ENCODE peak calls at places on chromosome 4, in seven cellular contexts. L is GM23248, Q is fibroblast of lung, J is GM23338, F is PC-3, M is astrocyte, I is hepatocyte. W is an unnamed sample.

GRCh38 chr4:103150677-103151076 is 47.5 kb downstream of the CENPE start:
- DNase-seq in J (no peak), M (peak; percentile 45), Q (peak; percentile 57), L (peak; percentile 81), F (peak; percentile 89), I (no peak), W (peak; percentile 7)

GRCh38 chr4:183438458-183439113 is 5.8 kb upstream of the CDKN2AIP start:
- DNase-seq in M (peak; percentile 92), Q (peak; percentile 95), J (no peak), I (peak; percentile 79), L (peak; percentile 56), F (peak; percentile 94), W (peak; percentile 90)

GRCh38 chr4:117064297-117064696 is 21.1 kb downstream of the TRAM1L1 start:
- DNase-seq in L (peak; percentile 19), M (peak; percentile 94), I (no peak), J (no peak), Q (peak; percentile 95), F (peak; percentile 59), W (no peak)

GRCh38 chr4:54657556-54658313 is at the start of gene KIT:
- DNase-seq in M (no peak), I (peak; percentile 75), J (peak; percentile 93), L (peak; percentile 65), Q (peak; percentile 17), F (no peak), W (no peak)

GRCh38 chr4:102317459-102317858 is 27.8 kb downstream of the SLC39A8 start:
- DNase-seq in J (no peak), M (no peak), L (no peak), F (no peak), Q (no peak), I (no peak), W (no peak)

GRCh38 chr4:139934336-139934735 is 219.6 kb downstream of the MAML3 start:
- DNase-seq in L (peak; percentile 68), I (no peak), J (no peak), M (no peak), Q (peak; percentile 36), F (no peak), W (no peak)

GRCh38 chr4:151600432-151600831 is 160.4 kb downstream of the GATB start:
- DNase-seq in F (no peak), M (peak; percentile 2), J (no peak), L (peak; percentile 18), I (no peak), Q (peak; percentile 7), W (no peak)

GRCh38 chr4:86587016-86587713 is 7.0 kb upstream of the PTPN13 start:
- DNase-seq in F (no peak), J (no peak), Q (no peak), I (peak; percentile 6), L (no peak), M (no peak), W (no peak)

GRCh38 chr4:89719536-89719935 is 117.4 kb downstream of the SNCA start:
- DNase-seq in J (no peak), M (no peak), F (no peak), L (no peak), Q (no peak), I (no peak), W (no peak)

DNA sequence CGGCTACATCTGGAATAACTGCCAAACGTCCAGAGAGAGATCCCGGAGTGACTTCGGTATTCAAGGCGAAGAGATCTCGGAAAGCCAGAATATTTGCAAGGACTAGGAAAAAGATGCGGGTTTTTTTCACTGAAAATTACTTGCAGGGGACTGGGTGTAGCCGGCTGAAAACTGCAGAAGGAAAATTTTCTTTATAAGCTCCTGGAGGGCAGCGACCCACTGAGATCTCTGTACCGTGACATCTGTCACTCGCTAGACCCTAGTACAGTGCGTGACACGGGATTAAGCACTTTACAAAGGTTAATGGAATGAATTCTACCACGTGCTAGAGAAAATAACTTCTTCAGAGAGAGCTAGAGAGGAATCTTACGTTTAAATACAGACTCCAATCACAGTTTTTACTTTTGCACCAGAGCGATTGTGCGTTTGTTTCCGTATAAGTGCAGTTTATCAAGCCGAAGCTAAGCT is 1.1 kb upstream of the LCORL start:
- DNase-seq in I (peak; percentile 11), M (no peak), F (no peak), Q (no peak), J (no peak), L (peak; percentile 24), W (no peak)
- TF ChIP-seq EZH2 in I (no peak), M (no peak), F (no peak), Q (no peak), J (peak; percentile 49), L (no peak), W (peak; percentile 69)

GRCh38 chr4:996994-997374 is 3.8 kb upstream of the SLC26A1 start:
- DNase-seq in M (no peak), J (no peak), Q (no peak), F (no peak), I (no peak), L (no peak), W (no peak)
- TF ChIP-seq EZH2 in M (peak; percentile 69), J (no peak), Q (peak; percentile 18), F (no peak), I (no peak), L (peak; percentile 4), W (no peak)

GRCh38 chr4:174213734-174214101 is 69.7 kb downstream of the FBXO8 start:
- DNase-seq in I (no peak), Q (no peak), L (no peak), J (peak; percentile 30), F (no peak), M (no peak), W (no peak)
- TF ChIP-seq EZH2 in I (peak; percentile 89), Q (peak; percentile 92), L (no peak), J (peak; percentile 86), F (no peak), M (no peak), W (peak; percentile 94)

GRCh38 chr4:110621839-110622751 is 782 bp downstream of the PITX2 start:
- DNase-seq in M (no peak), I (no peak), F (no peak), L (no peak), Q (no peak), J (peak; percentile 66), W (no peak)

GRCh38 chr4:110619401-110620247 is 3.3 kb downstream of the PITX2 start:
- DNase-seq in I (no peak), J (peak; percentile 82), L (no peak), M (no peak), F (no peak), Q (no peak), W (no peak)

GRCh38 chr4:110620352-110621327 is 2.2 kb downstream of the PITX2 start:
- DNase-seq in F (peak; percentile 45), M (peak; percentile 11), L (no peak), Q (peak; percentile 25), J (peak; percentile 88), I (peak; percentile 76), W (no peak)

GRCh38 chr4:110622841-110623709 is at the start of gene PITX2:
- DNase-seq in Q (peak; percentile 83), M (peak; percentile 65), I (peak; percentile 98), F (no peak), L (peak; percentile 34), J (peak; percentile 99), W (peak; percentile 17)

DNA sequence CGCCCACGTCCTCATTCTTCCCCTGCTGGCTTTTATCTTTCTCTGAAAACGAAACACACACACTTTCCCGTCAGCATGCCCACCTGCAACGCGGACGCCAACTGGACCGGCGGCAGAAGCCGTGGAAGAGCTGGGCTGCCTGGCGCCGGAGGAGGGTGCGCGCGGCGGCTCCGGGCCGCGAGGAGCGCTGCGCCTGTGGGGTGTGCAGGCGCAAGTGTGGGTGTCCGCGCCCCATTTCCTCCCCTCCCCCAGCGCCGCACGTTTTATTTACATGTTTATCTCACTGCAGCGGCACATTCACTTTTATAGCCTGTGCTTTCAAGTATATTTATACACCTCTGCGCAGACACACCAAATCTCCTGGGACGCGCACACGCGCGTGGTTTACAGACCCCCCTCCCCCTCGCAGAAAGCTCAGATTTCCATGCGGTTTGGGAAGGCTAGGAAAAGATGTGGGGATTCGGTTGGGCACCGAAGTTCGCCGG is 1.5 kb downstream of the PITX2 start:
- DNase-seq in Q (no peak), J (peak; percentile 21), M (no peak), L (no peak), I (no peak), F (no peak), W (no peak)
- TF ChIP-seq EZH2 in Q (no peak), J (peak; percentile 76), M (peak; percentile 54), L (no peak), I (peak; percentile 32), F (no peak), W (no peak)

DNA sequence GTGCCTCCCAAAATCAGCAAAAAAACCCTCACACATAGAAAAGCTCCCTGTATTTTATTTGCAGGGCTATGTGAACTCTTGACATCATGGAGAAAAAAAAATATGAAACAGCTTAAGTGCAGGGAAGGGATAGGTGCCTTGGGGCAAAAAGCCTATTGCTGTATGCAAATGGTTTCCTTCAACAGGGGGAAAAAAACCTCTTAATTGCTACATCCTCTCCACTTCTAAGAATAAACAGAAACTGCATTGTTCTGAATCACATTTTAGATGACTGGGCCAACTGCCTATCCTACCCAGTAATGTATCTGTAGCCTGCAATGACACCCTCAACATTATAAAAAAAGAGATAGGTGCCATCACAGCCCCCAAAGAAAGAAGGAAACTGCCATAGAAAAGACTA is 229.4 kb upstream of the GALNTL6 start:
- DNase-seq in I (no peak), M (no peak), J (no peak), F (no peak), L (no peak), Q (no peak), W (no peak)
- TF ChIP-seq EZH2 in I (no peak), M (no peak), J (no peak), F (no peak), L (no peak), Q (no peak), W (no peak)

DNA sequence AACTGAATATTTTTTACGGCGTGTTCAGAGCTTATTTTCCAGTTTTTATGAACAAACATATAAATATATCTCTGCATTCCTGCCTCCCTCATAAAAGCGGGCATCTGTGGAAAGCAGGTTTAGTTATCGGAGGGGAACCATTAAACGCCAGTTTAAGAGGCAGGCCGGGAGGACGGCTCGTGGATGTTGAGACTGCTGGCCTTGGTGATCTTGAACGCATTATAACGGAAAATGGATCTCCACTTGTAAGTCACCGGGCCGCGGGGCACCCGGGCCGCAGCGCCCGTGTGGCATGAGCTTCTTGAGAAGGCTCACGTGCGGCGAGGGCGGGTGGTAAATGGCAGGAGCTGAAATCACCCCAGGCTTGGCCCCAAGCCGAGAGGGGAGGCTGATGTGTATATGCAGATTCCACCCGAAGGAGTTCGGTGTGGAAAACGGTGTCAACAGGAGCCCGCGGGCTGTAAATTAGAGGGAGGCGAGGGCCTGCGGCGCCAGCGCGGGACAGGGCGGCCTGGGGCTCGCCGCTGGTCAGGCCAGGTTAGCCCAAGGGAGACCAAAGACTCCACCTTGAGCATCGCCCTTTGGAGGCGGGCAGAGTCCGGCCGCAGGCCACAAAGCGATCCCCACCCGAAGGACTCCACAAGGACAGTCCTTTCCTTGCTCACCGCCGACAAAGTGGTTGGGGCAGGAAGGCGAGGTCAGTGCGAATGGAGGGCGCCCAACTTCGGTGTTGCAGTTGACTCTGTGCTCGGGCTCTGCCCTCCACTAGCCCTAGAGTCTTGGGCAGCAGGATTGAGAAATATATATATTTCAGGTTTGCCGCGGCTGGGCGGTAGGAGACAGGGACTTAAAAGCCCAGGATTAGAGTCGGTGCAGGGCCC is 1.3 kb upstream of the HAND2 start:
- DNase-seq in M (no peak), I (peak; percentile 39), J (peak; percentile 50), Q (no peak), F (no peak), L (peak; percentile 79), W (no peak)
- TF ChIP-seq EZH2 in M (peak; percentile 94), I (peak; percentile 75), J (peak; percentile 98), Q (peak; percentile 75), F (no peak), L (no peak), W (peak; percentile 88)

W was measured in keratinocyte.